ENCODE peak calls at places on chromosomes 3 and 15, in seven cellular contexts. R, Y, Q, T, J, N and A are unnamed samples.

GRCh38 chr3:161250116-161250515 is 29.0 kb downstream of the NMD3 start:
- DNase-seq in T (no peak), Q (no peak), Y (no peak), N (no peak), R (no peak), J (no peak), A (no peak)

GRCh38 chr3:71926242-71926560 is 141.3 kb upstream of the PROK2 start:
- DNase-seq in T (no peak), Y (peak), Q (peak), R (peak), J (no peak), N (peak), A (peak)

GRCh38 chr3:191721390-191721801 is 260.4 kb downstream of the PYDC2 start:
- DNase-seq in R (peak), Q (peak), J (no peak), Y (no peak), N (no peak), T (no peak), A (no peak)

GRCh38 chr3:9349321-9350117 is 13.3 kb upstream of the THUMPD3 start:
- DNase-seq in R (peak), Y (no peak), N (no peak), T (no peak), Q (peak), J (no peak), A (no peak)

GRCh38 chr3:55728461-55729100 is 241.5 kb upstream of the WNT5A start:
- DNase-seq in T (no peak), N (no peak), R (no peak), Y (no peak), Q (no peak), J (no peak), A (no peak)

GRCh38 chr15:45829336-45830153 is 194.7 kb downstream of the SQOR start:
- DNase-seq in N (no peak), T (no peak), Y (peak), R (no peak), Q (no peak), J (no peak), A (no peak)

GRCh38 chr15:69398541-69398940 is 15.6 kb upstream of the KIF23 start:
- DNase-seq in Y (no peak), N (no peak), T (no peak), R (no peak), Q (peak), J (no peak), A (no peak)

GRCh38 chr15:31867536-31868442 is 162.5 kb upstream of the CHRNA7 start:
- DNase-seq in T (peak), Y (peak), N (peak), R (peak), J (no peak), Q (peak), A (peak)

GRCh38 chr3:184815046-184815930 is 3.3 kb downstream of the VPS8 start:
- DNase-seq in N (no peak), T (no peak), J (no peak), Y (no peak), Q (peak), R (no peak), A (no peak)

GRCh38 chr3:59006791-59007517 is 42.9 kb downstream of the CFAP20DC start:
- DNase-seq in Y (peak), N (no peak), R (no peak), T (no peak), J (no peak), Q (peak), A (no peak)

GRCh38 chr3:41575754-41576153 is 376.4 kb downstream of the CTNNB1 start:
- DNase-seq in N (no peak), Q (no peak), Y (no peak), T (no peak), R (no peak), J (no peak), A (no peak)

GRCh38 chr15:48330855-48331795 is at the start of gene DUT:
- DNase-seq in Y (peak), Q (peak), J (peak), R (peak), T (peak), N (peak), A (peak)
- TF ChIP-seq CTCF in Y (no peak), Q (no peak), J (no peak), R (peak), T (no peak), N (peak), A (no peak)

DNA sequence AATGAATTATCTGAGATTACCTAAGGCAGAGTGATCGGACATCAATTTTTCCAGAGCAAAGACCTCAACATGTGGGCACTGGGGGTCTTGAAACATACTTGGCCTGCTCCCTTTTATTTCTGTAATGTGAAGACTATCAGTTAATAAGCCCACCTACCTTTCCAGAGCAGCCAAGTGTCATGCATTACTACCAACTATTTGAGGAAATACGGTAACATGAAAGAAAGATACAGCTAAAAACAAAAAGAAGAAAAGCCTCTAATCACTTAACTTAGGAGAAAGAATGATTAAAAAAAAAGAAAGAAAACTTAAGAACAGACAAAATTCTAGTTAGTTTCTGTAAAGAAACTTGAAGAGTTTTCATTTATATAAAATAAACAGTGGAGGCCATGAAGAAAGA is 73.9 kb downstream of the BTLA start:
- DNase-seq in R (no peak), N (no peak), T (no peak), Q (no peak), J (no peak), Y (no peak), A (no peak)
- TF ChIP-seq CTCF in R (no peak), N (no peak), T (no peak), Q (no peak), J (no peak), Y (no peak), A (no peak)

DNA sequence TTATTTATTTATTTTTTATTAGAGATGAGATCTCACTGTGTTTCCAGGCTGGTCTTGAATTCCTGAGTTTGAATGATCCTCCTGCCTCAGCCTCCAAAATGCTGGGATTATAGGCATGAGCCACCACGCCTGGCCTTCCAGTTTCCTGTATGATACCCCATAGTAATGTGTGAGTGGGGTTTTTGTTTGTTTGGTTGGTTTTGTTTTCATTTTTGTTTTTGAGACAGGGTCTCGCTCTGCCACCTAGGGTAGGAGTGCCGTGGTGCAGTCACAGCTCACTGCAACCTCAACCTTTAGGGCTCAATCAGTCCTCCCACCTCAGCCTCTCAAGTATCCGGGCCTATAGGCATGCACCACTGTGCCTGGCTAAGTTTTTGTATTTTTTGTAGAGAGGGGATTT is 30.9 kb downstream of the GOLM2 start:
- DNase-seq in T (no peak), J (no peak), N (peak), Y (no peak), Q (no peak), R (no peak), A (peak)
- TF ChIP-seq CTCF in T (no peak), J (no peak), N (peak), Y (no peak), Q (no peak), R (no peak), A (peak)

DNA sequence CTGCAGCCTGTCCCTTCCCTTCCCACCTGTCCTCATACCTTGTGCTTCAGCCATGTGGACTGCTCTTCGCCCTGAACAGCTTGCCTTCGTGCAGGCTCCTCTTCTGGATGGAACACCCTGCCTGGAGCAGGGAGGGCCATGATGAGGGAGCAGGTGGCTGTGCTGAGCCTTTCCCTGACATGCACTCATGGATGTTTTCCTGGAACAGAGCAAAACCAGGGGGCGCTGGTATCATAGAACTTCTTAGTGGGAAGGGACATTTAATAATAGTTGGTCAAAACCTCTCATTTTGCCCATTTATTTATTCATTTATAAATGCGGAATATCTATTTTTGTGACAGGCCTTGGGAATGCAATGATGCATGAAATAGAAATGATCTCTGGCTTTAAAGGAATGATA is 149.3 kb downstream of the CACNA1D start:
- DNase-seq in T (no peak), N (no peak), J (no peak), Q (no peak), Y (no peak), R (no peak), A (no peak)
- TF ChIP-seq CTCF in T (no peak), N (no peak), J (no peak), Q (no peak), Y (no peak), R (no peak), A (no peak)

DNA sequence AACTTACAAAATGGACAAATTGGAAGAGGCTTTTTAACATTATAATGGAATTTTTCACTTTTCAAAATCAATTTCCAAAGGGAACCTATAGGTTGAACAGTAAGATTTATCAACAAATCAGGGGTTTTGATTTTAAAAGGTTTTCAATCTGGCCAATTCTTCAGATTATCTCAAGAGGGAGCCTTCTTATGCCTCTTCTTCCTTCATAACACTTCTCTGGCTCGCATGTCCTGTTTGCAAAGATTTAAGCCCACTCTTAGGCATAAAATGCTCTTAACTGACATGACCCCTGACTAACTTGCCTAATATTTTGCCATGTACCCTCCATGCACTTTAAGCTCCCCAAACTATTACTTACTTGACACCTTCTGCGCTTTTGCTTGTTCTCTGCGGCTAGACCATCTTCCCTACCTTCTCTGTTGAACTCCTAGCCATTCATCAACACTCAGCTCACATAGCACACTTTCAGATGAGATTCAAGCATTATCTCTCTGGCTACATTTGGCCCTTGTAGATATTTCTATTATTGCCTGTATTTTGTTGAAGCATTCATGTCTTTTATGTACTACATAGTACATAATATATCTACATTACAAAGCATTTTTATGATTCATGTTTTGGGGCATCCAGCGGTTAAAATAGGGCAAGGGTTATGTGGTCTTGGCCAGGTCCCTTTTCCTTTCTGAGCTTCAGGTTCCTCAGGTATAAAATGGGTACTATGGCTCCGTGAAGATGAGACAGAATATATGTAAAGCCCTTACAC is 1.0 kb upstream of the ARIH1 start:
- DNase-seq in Y (no peak), T (no peak), N (no peak), J (no peak), Q (no peak), R (no peak), A (no peak)
- TF ChIP-seq CTCF in Y (no peak), T (no peak), N (peak), J (peak), Q (peak), R (no peak), A (no peak)

DNA sequence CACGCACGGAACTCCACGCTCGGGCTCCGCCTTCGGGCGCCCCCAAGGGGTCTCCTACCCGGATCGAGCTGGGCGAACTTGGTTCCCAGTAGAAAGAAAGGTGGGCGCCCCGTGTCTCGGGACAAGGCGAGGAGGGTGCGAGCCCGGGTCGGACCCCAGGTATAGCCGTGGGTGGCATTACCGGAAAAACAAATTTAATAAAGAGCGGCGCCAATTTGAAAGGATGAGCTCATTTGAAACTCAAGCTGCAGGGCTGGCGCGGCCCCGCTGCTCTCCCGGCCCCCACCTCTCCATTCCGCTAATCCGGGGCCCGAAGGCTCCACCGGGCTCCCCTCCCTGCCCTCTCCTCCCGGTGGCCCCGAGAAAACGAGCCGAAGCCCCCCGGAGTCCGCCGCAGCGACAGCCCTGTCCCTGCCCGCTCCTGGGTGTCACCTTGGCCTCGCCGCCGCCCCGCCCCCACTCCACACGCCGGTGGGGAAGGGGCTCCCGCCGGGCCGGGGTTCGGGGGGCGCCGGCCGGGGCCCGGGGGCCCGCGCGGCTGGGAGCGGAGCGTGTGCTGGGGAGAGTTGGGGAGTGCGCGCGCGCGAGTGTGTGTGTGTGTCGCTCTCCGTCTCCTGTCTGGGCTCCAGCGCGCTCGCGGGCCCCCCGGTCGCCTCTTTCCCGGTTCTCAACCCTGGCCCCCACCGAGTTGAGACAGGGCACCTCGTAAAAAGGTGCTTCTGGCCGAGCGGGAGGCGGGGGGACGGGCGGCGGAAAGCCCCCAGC is 1.4 kb downstream of the IGF2BP2 start:
- DNase-seq in Q (peak), Y (peak), J (peak), T (peak), R (no peak), N (peak), A (peak)
- TF ChIP-seq CTCF in Q (no peak), Y (no peak), J (peak), T (no peak), R (peak), N (no peak), A (no peak)

DNA sequence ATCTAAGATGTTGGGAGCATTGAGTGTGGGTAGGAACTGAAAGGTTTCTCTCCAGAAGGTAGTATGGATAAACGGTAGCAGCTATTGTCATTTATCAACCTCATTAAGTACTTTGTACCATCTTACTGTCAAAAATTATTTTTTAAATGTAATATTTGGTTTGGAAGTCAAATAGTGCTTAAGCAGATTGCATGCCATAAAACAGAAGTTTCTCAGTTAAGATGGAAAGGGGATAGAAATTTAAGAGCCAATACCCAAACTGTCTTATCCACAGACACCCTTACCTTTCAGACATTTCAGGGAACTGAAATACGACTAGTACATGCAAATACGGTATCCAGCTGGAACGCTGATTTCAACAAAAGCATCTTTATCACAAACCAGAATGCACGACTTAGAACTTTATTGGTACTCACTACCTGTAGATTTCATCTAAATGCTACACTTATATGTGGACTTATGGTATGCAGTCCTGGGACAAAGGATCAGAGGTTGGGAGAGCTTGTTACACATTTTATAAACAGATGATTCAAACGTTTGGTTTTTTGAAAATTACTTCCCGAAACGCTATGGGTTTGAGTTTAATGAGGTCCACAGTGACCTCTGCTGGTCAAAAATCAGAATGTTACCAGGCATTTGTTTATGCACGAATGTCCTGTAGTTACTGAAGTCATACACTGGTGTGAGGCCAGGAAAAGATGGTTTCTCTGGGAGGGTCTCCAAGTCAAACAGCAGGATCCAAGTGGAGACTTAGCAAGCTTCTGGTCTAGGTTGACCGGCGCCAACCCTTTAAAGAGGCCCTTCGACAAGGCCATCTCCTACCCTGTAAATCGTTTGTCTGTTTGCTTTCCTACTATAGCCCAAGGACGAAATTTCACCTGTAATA is 45.7 kb upstream of the DUT start:
- DNase-seq in Y (peak), N (peak), R (peak), T (peak), Q (peak), J (no peak), A (peak)
- TF ChIP-seq CTCF in Y (peak), N (peak), R (peak), T (peak), Q (peak), J (peak), A (peak)

DNA sequence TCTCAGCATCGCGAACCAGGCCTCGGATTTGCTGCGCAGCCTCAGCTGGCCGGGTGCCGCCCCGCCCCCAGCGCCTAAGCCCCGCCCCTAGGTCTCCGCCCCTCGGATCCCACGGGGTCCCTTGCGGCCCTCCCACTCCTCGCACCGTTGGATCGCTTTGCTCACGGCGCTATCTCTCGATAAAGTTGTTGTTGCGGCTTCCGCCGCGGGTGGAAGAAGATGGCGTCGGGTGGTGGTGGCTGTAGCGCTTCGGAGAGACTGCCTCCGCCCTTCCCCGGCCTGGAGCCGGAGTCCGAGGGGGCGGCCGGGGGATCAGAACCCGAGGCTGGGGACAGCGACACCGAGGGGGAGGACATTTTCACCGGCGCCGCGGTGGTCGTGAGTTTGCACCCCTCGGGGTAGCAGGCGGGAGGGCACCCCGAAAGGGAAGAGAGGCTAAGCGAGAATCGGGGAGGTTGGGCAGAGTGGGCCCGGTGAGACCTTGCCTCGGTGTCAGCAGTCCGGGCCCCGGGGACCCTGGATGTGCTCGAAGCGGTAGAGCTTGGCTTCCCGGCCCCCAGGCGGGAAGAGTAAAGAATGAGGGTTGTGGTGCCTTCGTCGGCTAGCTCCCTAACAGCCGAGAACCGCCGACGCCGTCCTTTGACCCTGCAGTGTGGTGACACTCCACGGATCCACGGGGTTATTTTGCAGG is at the start of gene SNX1:
- DNase-seq in J (peak), T (peak), Y (peak), N (peak), R (peak), Q (peak), A (peak)
- TF ChIP-seq CTCF in J (no peak), T (no peak), Y (no peak), N (no peak), R (no peak), Q (no peak), A (no peak)